ENCODE peak calls at places on chromosomes 16 and 17, in ten cellular contexts. W is K562, Z is body of pancreas, R is A549, U is heart left ventricle, H is stomach, Q is upper lobe of left lung, T is transverse colon, L is breast epithelium, X is IMR-90. F is an unnamed sample.

GRCh38 chr16:82175627-82176026 is 5.6 kb upstream of the MPHOSPH6 start:
- DNase-seq in R (no peak), Z (no peak), Q (no peak), U (no peak), W (no peak), L (no peak), X (no peak), T (no peak), H (no peak), F (no peak)

GRCh38 chr17:2377659-2378058 is 23.2 kb downstream of the MNT start:
- DNase-seq in L (no peak), Z (no peak), X (no peak), W (no peak), H (no peak), U (no peak), Q (peak), T (no peak), R (no peak), F (no peak)

GRCh38 chr16:23920899-23921298 is 85.1 kb downstream of the PRKCB start:
- DNase-seq in L (no peak), X (no peak), Q (no peak), U (no peak), R (no peak), W (no peak), T (no peak), H (no peak), Z (no peak), F (no peak)

GRCh38 chr17:61414936-61415251 is 15.3 kb downstream of the TBX2 start:
- DNase-seq in T (no peak), R (no peak), L (no peak), U (peak), Q (peak), W (no peak), H (peak), X (no peak), Z (no peak), F (no peak)

GRCh38 chr16:77289331-77289809 is 90.2 kb downstream of the SYCE1L start:
- DNase-seq in T (no peak), X (peak), L (no peak), Q (no peak), U (no peak), Z (no peak), H (no peak), W (no peak), R (peak), F (no peak)

GRCh38 chr16:77502448-77502847 is 67.6 kb upstream of the ADAMTS18 start:
- DNase-seq in H (no peak), Z (no peak), U (no peak), Q (no peak), X (no peak), T (no peak), L (no peak), W (no peak), R (no peak), F (no peak)

GRCh38 chr17:9402590-9403199 is 172.9 kb downstream of the STX8 start:
- DNase-seq in H (no peak), W (no peak), L (no peak), X (peak), Z (peak), R (peak), U (no peak), T (peak), Q (no peak), F (no peak)

GRCh38 chr17:76157759-76158158 is 16.7 kb upstream of the FOXJ1 start:
- DNase-seq in X (no peak), Z (no peak), U (peak), Q (no peak), W (no peak), T (no peak), R (no peak), L (no peak), H (no peak), F (no peak)

GRCh38 chr17:64536913-64537312 is 30.1 kb downstream of the CEP95 start:
- DNase-seq in Q (no peak), U (no peak), R (no peak), X (no peak), L (no peak), W (no peak), Z (no peak), H (no peak), T (no peak), F (no peak)

GRCh38 chr16:82701302-82702022 is 74.7 kb downstream of the CDH13 start:
- DNase-seq in L (no peak), T (no peak), U (no peak), R (no peak), W (no peak), H (no peak), Z (no peak), X (no peak), Q (no peak), F (no peak)

GRCh38 chr17:68334393-68334792 is 43.1 kb downstream of the ARSG start:
- DNase-seq in L (no peak), H (no peak), U (no peak), R (no peak), Q (no peak), W (no peak), X (no peak), T (no peak), Z (no peak), F (no peak)

GRCh38 chr16:75260856-75261589 is 9.6 kb upstream of the BCAR1 start:
- DNase-seq in L (no peak), H (no peak), Q (no peak), Z (no peak), W (no peak), R (no peak), X (no peak), U (no peak), T (no peak), F (no peak)

GRCh38 chr16:67877064-67877463 is 4.2 kb downstream of the EDC4 start:
- DNase-seq in H (no peak), X (no peak), Z (no peak), R (no peak), Q (no peak), L (no peak), T (no peak), W (no peak), U (no peak), F (no peak)

GRCh38 chr17:40301315-40301714 is 7.7 kb upstream of the RARA start:
- DNase-seq in U (no peak), L (peak), X (no peak), T (peak), H (peak), W (no peak), Q (no peak), R (peak), Z (peak), F (no peak)

GRCh38 chr17:44677136-44677535 is 12.4 kb downstream of the CCDC43 start:
- DNase-seq in Q (no peak), Z (no peak), U (no peak), T (no peak), X (peak), H (no peak), W (no peak), L (no peak), R (no peak), F (no peak)

GRCh38 chr16:29806096-29806579 is at the start of gene MAZ:
- DNase-seq in R (peak), L (no peak), Z (no peak), T (no peak), W (peak), Q (peak), H (no peak), U (no peak), X (peak), F (no peak)

GRCh38 chr16:17364319-17365210 is 106.2 kb downstream of the XYLT1 start:
- DNase-seq in Z (no peak), T (no peak), H (no peak), W (no peak), L (no peak), R (no peak), U (no peak), Q (no peak), X (peak), F (no peak)

GRCh38 chr17:5788266-5788900 is 204.1 kb upstream of the NLRP1 start:
- DNase-seq in T (no peak), W (no peak), L (no peak), H (no peak), U (no peak), R (no peak), X (peak), Q (no peak), Z (no peak), F (no peak)

GRCh38 chr16:52069866-52070265 is 477.1 kb downstream of the TOX3 start:
- DNase-seq in Q (no peak), U (no peak), Z (no peak), H (no peak), T (no peak), L (no peak), W (no peak), X (peak), R (peak), F (no peak)

GRCh38 chr17:63516910-63517824 is 6.0 kb upstream of the KCNH6 start:
- DNase-seq in W (no peak), H (no peak), R (peak), T (no peak), U (no peak), X (peak), L (no peak), Q (no peak), Z (no peak), F (no peak)

GRCh38 chr16:89586853-89587252 is 11.3 kb downstream of the CPNE7 start:
- DNase-seq in Q (peak), W (peak), H (peak), L (no peak), X (no peak), Z (no peak), R (no peak), T (peak), U (no peak), F (no peak)

GRCh38 chr17:76048711-76049110 is 21.6 kb upstream of the EVPL start:
- DNase-seq in W (no peak), H (no peak), T (no peak), Z (no peak), X (peak), R (no peak), U (no peak), L (no peak), Q (no peak), F (no peak)

GRCh38 chr17:51255673-51256072 is 4.2 kb downstream of the MBTD1 start:
- DNase-seq in X (no peak), L (no peak), W (no peak), Q (no peak), T (no peak), H (no peak), U (no peak), R (no peak), Z (no peak), F (no peak)

GRCh38 chr16:88558457-88559442 is 11.5 kb upstream of the ZC3H18 start:
- DNase-seq in L (no peak), X (peak), R (peak), W (peak), U (peak), Z (peak), Q (no peak), T (peak), H (peak), F (no peak)

GRCh38 chr17:3557768-3558583 is at the start of gene TRPV3:
- DNase-seq in R (no peak), Z (peak), Q (peak), W (peak), U (no peak), L (peak), T (peak), H (peak), X (no peak), F (peak)

GRCh38 chr16:90009172-90009899 is 9.9 kb downstream of the DBNDD1 start:
- DNase-seq in T (no peak), X (no peak), U (no peak), Z (no peak), R (no peak), L (no peak), H (no peak), W (no peak), Q (no peak), F (no peak)

GRCh38 chr16:89920723-89921122 is 2.1 kb downstream of the MC1R start:
- DNase-seq in L (no peak), R (no peak), H (no peak), W (no peak), T (no peak), Z (no peak), U (no peak), X (peak), Q (no peak), F (no peak)

GRCh38 chr16:69326172-69326873 is 4.1 kb downstream of the PDF start:
- DNase-seq in R (no peak), L (no peak), Q (no peak), U (no peak), W (no peak), X (no peak), H (no peak), T (peak), Z (peak), F (peak)

GRCh38 chr16:49910761-49911160 is 54.8 kb upstream of the ZNF423 start:
- DNase-seq in Z (no peak), H (no peak), L (no peak), X (no peak), T (no peak), U (no peak), W (no peak), Q (peak), R (no peak), F (no peak)

GRCh38 chr17:67111327-67111726 is 67.0 kb downstream of the CACNG1 start:
- DNase-seq in R (no peak), H (no peak), T (no peak), W (no peak), Q (no peak), U (no peak), L (no peak), Z (no peak), X (no peak), F (no peak)

GRCh38 chr16:58426095-58426494 is 33.8 kb downstream of the GINS3 start:
- DNase-seq in U (peak), R (no peak), X (no peak), W (no peak), Q (no peak), L (peak), Z (no peak), H (no peak), T (peak), F (no peak)

GRCh38 chr16:53083123-53083522 is 28.3 kb downstream of the CHD9 start:
- DNase-seq in H (no peak), L (no peak), Q (no peak), U (no peak), X (peak), Z (no peak), W (no peak), T (no peak), R (peak), F (no peak)

GRCh38 chr17:82330322-82331239 is 3.0 kb downstream of the SECTM1 start:
- DNase-seq in U (no peak), Z (no peak), T (peak), W (peak), X (peak), H (no peak), R (peak), Q (peak), L (no peak), F (no peak)
- H3K4me3 ChIP-seq in U (no peak), Z (no peak), T (no peak), W (no peak), X (no peak), H (peak), R (no peak), Q (no peak), L (peak), F (no peak)

GRCh38 chr17:58416937-58417299 is 416 bp downstream of the RNF43 start:
- DNase-seq in U (no peak), Q (no peak), H (no peak), L (no peak), T (no peak), R (no peak), W (no peak), Z (no peak), X (no peak), F (no peak)

GRCh38 chr17:58416396-58416795 is 938 bp downstream of the RNF43 start:
- DNase-seq in H (no peak), Q (no peak), X (no peak), T (no peak), W (no peak), Z (no peak), L (no peak), R (no peak), U (no peak), F (no peak)

GRCh38 chr17:58415371-58416055 is 1.8 kb downstream of the RNF43 start:
- DNase-seq in Z (peak), H (peak), Q (peak), W (no peak), L (no peak), X (no peak), R (no peak), T (peak), U (peak), F (peak)

GRCh38 chr17:58414596-58414997 is 2.7 kb downstream of the RNF43 start:
- DNase-seq in T (no peak), H (no peak), U (no peak), R (no peak), Q (no peak), W (no peak), L (no peak), Z (peak), X (no peak), F (no peak)

GRCh38 chr17:58417300-58418092 is at the start of gene RNF43:
- DNase-seq in R (peak), W (peak), X (peak), H (peak), L (peak), Q (no peak), U (peak), T (peak), Z (peak), F (peak)
- TF ChIP-seq POLR2A in R (no peak), W (peak), X (no peak), H (no peak), L (peak), Q (no peak), U (no peak), T (peak), Z (peak), F (peak)

GRCh38 chr16:3520861-3521260 is 20.1 kb downstream of the CLUAP1 start:
- DNase-seq in Z (no peak), X (no peak), Q (no peak), U (no peak), H (no peak), W (no peak), T (no peak), R (no peak), L (no peak), F (no peak)
- H3K4me3 ChIP-seq in Z (no peak), X (no peak), Q (no peak), U (no peak), H (no peak), W (no peak), T (no peak), R (no peak), L (no peak), F (no peak)

GRCh38 chr17:7479389-7480192 is at the start of gene ZBTB4:
- DNase-seq in L (no peak), W (peak), Z (peak), T (peak), X (peak), Q (peak), U (peak), H (peak), R (peak), F (peak)
- TF ChIP-seq POLR2A in L (peak), W (peak), Z (peak), T (peak), X (peak), Q (no peak), U (peak), H (no peak), R (peak), F (peak)

GRCh38 chr17:78230996-78231931 is at the start of gene TMEM235:
- DNase-seq in L (no peak), U (no peak), Z (no peak), H (no peak), T (no peak), X (no peak), R (no peak), W (no peak), Q (peak), F (no peak)
- H3K4me3 ChIP-seq in L (peak), U (no peak), Z (no peak), H (peak), T (no peak), X (no peak), R (peak), W (no peak), Q (no peak), F (no peak)

GRCh38 chr16:11354733-11355574 is 9.7 kb downstream of the RMI2 start:
- DNase-seq in W (no peak), Z (no peak), U (no peak), Q (no peak), X (peak), H (no peak), L (no peak), T (peak), R (no peak), F (no peak)
- TF ChIP-seq POLR2A in W (no peak), Z (no peak), U (no peak), Q (no peak), X (no peak), H (no peak), L (no peak), T (no peak), R (no peak), F (no peak)

DNA sequence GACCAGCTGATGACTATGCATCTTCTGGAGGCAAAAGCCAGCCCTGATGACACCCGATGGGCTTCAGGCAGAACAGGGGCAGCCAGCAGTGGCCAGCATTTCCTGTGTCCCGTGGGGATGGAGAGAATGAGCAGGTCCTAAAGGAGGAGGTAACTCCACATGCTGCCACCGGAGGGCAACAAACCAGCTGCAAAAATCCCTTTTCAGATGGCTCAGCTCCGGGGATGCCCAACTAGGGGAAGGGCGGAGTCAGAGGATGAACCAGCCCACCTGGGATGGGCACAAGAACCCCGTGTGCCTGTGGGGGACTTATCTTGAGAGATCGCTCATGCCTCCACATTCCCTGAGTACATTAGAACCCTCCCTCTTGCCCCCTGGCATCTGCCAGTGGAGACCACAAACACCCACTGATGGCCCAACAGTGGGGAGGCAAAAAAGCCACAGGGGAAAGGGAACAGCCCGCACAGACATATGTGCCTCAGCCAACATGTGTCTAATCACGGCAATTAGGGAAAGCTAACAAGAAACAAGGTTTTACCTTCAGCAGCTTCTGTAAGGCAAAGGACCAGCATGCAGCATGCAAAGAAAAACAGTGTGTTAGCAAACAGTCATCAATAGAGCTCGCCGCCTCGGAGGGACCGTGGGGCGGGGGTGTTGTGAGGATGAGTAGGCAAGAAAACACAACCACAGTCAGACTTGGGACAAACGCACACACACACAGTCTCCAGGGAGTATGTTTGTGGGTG is 64.1 kb downstream of the MYO18A start:
- DNase-seq in Q (no peak), L (no peak), T (no peak), U (no peak), R (peak), X (peak), H (no peak), W (peak), Z (no peak), F (no peak)
- H3K4me3 ChIP-seq in Q (no peak), L (no peak), T (no peak), U (no peak), R (no peak), X (no peak), H (no peak), W (no peak), Z (no peak), F (no peak)

DNA sequence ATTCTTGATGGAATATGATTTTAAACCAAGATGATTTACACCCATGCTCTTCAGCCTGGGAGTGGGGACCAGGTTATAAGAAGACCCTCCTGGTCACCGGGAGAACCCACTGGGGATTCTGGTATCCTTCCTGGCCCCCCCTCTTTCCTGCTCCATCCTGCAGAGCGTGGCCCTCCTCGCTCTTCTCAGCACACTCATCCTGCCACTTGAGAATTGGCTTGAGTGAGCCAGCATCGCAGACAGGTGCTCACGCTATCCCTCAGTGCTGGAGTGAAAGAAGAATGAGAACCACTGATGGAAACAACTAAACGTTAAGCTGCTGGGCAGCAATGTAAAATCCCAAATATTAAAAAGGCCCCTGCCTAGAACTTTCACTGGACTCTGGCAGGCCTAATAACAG is 98.0 kb downstream of the CYTH1 start:
- DNase-seq in U (no peak), Z (no peak), Q (no peak), L (no peak), W (no peak), R (no peak), T (no peak), X (no peak), H (no peak), F (no peak)
- TF ChIP-seq POLR2A in U (no peak), Z (no peak), Q (no peak), L (no peak), W (no peak), R (no peak), T (no peak), X (no peak), H (no peak), F (no peak)

GRCh38 chr16:86513471-86514277 is 3.3 kb downstream of the FOXF1 start:
- DNase-seq in U (no peak), Z (no peak), R (no peak), T (no peak), W (no peak), H (no peak), L (no peak), X (no peak), Q (peak), F (no peak)
- H3K4me3 ChIP-seq in U (no peak), Z (no peak), R (no peak), T (peak), W (no peak), H (peak), L (no peak), X (peak), Q (peak), F (peak)

GRCh38 chr17:81868674-81869220 is 2.4 kb downstream of the ARHGDIA start:
- DNase-seq in Q (peak), W (peak), T (peak), L (no peak), Z (peak), U (peak), R (peak), H (no peak), X (peak), F (peak)
- TF ChIP-seq POLR2A in Q (no peak), W (no peak), T (no peak), L (no peak), Z (no peak), U (no peak), R (peak), H (no peak), X (no peak), F (peak)